ENCODE peak calls at places on chromosomes 2 and 18, in four cellular contexts. One of them, this sample, is unnamed.

GRCh38 chr2:68837861-68838341 is 33.3 kb downstream of the BMP10 start:
- DNase-seq in K562: no peak
- DNase-seq in HepG2: no peak
- DNase-seq in GM12878: peak; percentile 21
- DNase-seq in this sample: no peak

GRCh38 chr2:207239754-207240494 is 74.2 kb upstream of the KLF7 start:
- DNase-seq in K562: no peak
- DNase-seq in GM12878: no peak
- DNase-seq in HepG2: no peak
- DNase-seq in this sample: no peak

GRCh38 chr18:48002933-48003365 is 72.5 kb upstream of the SMAD2 start:
- DNase-seq in K562: no peak
- DNase-seq in HepG2: no peak
- DNase-seq in GM12878: no peak
- DNase-seq in this sample: peak; percentile 72

GRCh38 chr2:10285578-10286198 is 17.0 kb upstream of the HPCAL1 start:
- DNase-seq in HepG2: peak; percentile 77
- DNase-seq in GM12878: no peak
- DNase-seq in K562: peak; percentile 46
- DNase-seq in this sample: peak; percentile 90

GRCh38 chr2:159053186-159054031 is 85.0 kb downstream of the TANC1 start:
- DNase-seq in GM12878: no peak
- DNase-seq in K562: no peak
- DNase-seq in HepG2: no peak
- DNase-seq in this sample: no peak

GRCh38 chr2:241841181-241842066 is 17.3 kb downstream of the PDCD1 start:
- DNase-seq in HepG2: no peak
- DNase-seq in GM12878: no peak
- DNase-seq in K562: no peak
- DNase-seq in this sample: no peak

GRCh38 chr2:222752731-222753130 is 81.3 kb downstream of the MOGAT1 start:
- DNase-seq in K562: no peak
- DNase-seq in HepG2: no peak
- DNase-seq in GM12878: no peak
- DNase-seq in this sample: no peak

GRCh38 chr2:83873110-83873509 is 586.0 kb downstream of the SUCLG1 start:
- DNase-seq in K562: no peak
- DNase-seq in HepG2: no peak
- DNase-seq in GM12878: no peak
- DNase-seq in this sample: no peak

GRCh38 chr2:96325884-96326255 is 753 bp downstream of the ITPRIPL1 start:
- DNase-seq in GM12878: no peak
- DNase-seq in K562: no peak
- DNase-seq in HepG2: no peak
- DNase-seq in this sample: no peak

GRCh38 chr2:109382946-109383345 is 230.8 kb downstream of the SEPTIN10 start:
- DNase-seq in K562: no peak
- DNase-seq in GM12878: no peak
- DNase-seq in HepG2: no peak
- DNase-seq in this sample: no peak

GRCh38 chr2:120867290-120868231 is 131.9 kb downstream of the GLI2 start:
- DNase-seq in GM12878: no peak
- DNase-seq in HepG2: no peak
- DNase-seq in K562: peak; percentile 37
- DNase-seq in this sample: peak; percentile 55

GRCh38 chr2:37439131-37439642 is 94.8 kb downstream of the QPCT start:
- DNase-seq in HepG2: no peak
- DNase-seq in K562: no peak
- DNase-seq in GM12878: no peak
- DNase-seq in this sample: no peak

GRCh38 chr2:200843993-200844948 is 20.2 kb downstream of the CLK1 start:
- DNase-seq in GM12878: no peak
- DNase-seq in HepG2: peak; percentile 65
- DNase-seq in K562: no peak
- DNase-seq in this sample: no peak

GRCh38 chr2:109335586-109336266 is 206.7 kb downstream of the SH3RF3 start:
- DNase-seq in HepG2: no peak
- DNase-seq in K562: no peak
- DNase-seq in GM12878: no peak
- DNase-seq in this sample: no peak

GRCh38 chr18:77074431-77074830 is 58.2 kb downstream of the MBP start:
- DNase-seq in HepG2: no peak
- DNase-seq in GM12878: no peak
- DNase-seq in K562: no peak
- DNase-seq in this sample: no peak

GRCh38 chr2:114368705-114369104 is 73.7 kb upstream of the DPP10 start:
- DNase-seq in GM12878: no peak
- DNase-seq in HepG2: no peak
- DNase-seq in K562: no peak
- DNase-seq in this sample: peak; percentile 2

GRCh38 chr2:176157499-176158305 is 595 bp downstream of the HOXD3 start:
- DNase-seq in HepG2: no peak
- DNase-seq in GM12878: no peak
- DNase-seq in K562: no peak
- DNase-seq in this sample: no peak

GRCh38 chr18:13369756-13370510 is 151.4 kb downstream of the LDLRAD4 start:
- DNase-seq in HepG2: no peak
- DNase-seq in GM12878: no peak
- DNase-seq in K562: no peak
- DNase-seq in this sample: peak; percentile 30

GRCh38 chr18:71398530-71398929 is 1109.7 kb downstream of the SOCS6 start:
- DNase-seq in K562: no peak
- DNase-seq in GM12878: no peak
- DNase-seq in HepG2: peak; percentile 1
- DNase-seq in this sample: no peak

GRCh38 chr2:112724611-112725525 is 4.0 kb downstream of the NT5DC4 start:
- DNase-seq in K562: peak; percentile 63
- DNase-seq in HepG2: peak; percentile 47
- DNase-seq in GM12878: no peak
- DNase-seq in this sample: peak; percentile 46

DNA sequence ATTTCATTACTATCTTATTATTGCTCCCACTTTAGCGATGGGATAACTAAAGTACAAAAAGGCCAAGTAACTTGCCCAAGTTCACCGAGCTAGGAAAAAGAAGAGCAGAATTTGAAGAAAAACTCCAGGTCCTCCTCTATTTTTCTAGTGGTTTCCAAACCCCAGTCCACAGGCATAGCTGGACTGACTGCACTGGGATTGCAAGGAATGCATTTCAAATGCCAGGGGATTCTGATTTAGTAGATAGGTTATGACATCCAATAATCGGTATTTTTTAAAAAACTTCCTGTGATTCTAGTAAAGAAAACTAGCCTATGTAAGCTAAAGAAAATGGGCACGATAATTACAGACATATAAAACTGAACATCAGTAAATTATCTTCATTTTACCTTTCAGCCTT is 62.7 kb upstream of the GALNT5 start:
- DNase-seq in K562: no peak
- DNase-seq in GM12878: no peak
- DNase-seq in HepG2: no peak
- DNase-seq in this sample: no peak
- TF ChIP-seq JUNB in K562: no peak
- TF ChIP-seq JUNB in GM12878: no peak
- TF ChIP-seq JUNB in HepG2: no peak
- TF ChIP-seq JUNB in this sample: no peak

GRCh38 chr2:56295666-56296065 is 111.9 kb downstream of the CCDC85A start:
- DNase-seq in HepG2: no peak
- DNase-seq in GM12878: no peak
- DNase-seq in K562: no peak
- DNase-seq in this sample: no peak
- TF ChIP-seq EP300 in HepG2: no peak
- TF ChIP-seq EP300 in GM12878: no peak
- TF ChIP-seq EP300 in K562: no peak
- TF ChIP-seq EP300 in this sample: no peak

GRCh38 chr2:101187131-101187530 is 35.9 kb upstream of the TBC1D8 start:
- DNase-seq in GM12878: no peak
- DNase-seq in HepG2: no peak
- DNase-seq in K562: no peak
- DNase-seq in this sample: no peak

GRCh38 chr2:101185085-101185484 is 33.9 kb upstream of the TBC1D8 start:
- DNase-seq in K562: no peak
- DNase-seq in HepG2: no peak
- DNase-seq in GM12878: no peak
- DNase-seq in this sample: no peak

GRCh38 chr2:101185656-101186055 is 34.5 kb upstream of the TBC1D8 start:
- DNase-seq in HepG2: no peak
- DNase-seq in GM12878: no peak
- DNase-seq in K562: no peak
- DNase-seq in this sample: no peak

GRCh38 chr2:101190753-101191516 is 39.8 kb upstream of the TBC1D8 start:
- DNase-seq in K562: no peak
- DNase-seq in HepG2: no peak
- DNase-seq in GM12878: no peak
- DNase-seq in this sample: no peak

GRCh38 chr2:101188683-101189405 is 37.7 kb upstream of the TBC1D8 start:
- DNase-seq in GM12878: no peak
- DNase-seq in HepG2: peak; percentile 70
- DNase-seq in K562: peak; percentile 59
- DNase-seq in this sample: peak; percentile 48
- TF ChIP-seq JUNB in GM12878: no peak
- TF ChIP-seq JUNB in HepG2: no peak
- TF ChIP-seq JUNB in K562: no peak
- TF ChIP-seq JUNB in this sample: no peak

GRCh38 chr2:65427536-65427935 is 4.9 kb downstream of the SPRED2 start:
- DNase-seq in HepG2: no peak
- DNase-seq in GM12878: no peak
- DNase-seq in K562: no peak
- DNase-seq in this sample: no peak
- TF ChIP-seq EP300 in HepG2: no peak
- TF ChIP-seq EP300 in GM12878: no peak
- TF ChIP-seq EP300 in K562: no peak
- TF ChIP-seq EP300 in this sample: no peak

DNA sequence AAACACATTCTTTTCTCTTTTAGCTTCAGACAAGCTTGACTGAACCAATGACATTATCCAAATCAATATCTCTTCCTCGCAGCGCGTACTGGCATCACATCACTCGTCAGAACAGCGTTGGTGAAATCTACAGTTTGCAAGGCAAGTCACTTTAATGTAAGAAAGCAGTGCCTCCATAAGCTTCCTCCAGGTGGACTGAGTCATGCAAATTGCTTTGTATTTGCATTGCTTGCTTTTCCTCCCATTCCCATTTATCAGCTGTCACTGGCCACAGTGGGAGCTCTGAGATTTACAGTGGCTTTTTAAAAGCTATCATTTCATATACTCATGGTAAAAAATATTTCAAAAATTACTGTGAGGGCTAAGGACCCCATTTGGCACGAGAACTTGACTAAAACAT is 189.9 kb downstream of the CD226 start:
- DNase-seq in K562: no peak
- DNase-seq in HepG2: no peak
- DNase-seq in GM12878: no peak
- DNase-seq in this sample: peak; percentile 15
- TF ChIP-seq JUNB in K562: no peak
- TF ChIP-seq JUNB in HepG2: no peak
- TF ChIP-seq JUNB in GM12878: no peak
- TF ChIP-seq JUNB in this sample: no peak

GRCh38 chr18:45528712-45529336 is 86.5 kb upstream of the SLC14A2 start:
- DNase-seq in GM12878: no peak
- DNase-seq in K562: no peak
- DNase-seq in HepG2: no peak
- DNase-seq in this sample: no peak

GRCh38 chr18:45522371-45522770 is 92.9 kb upstream of the SLC14A2 start:
- DNase-seq in HepG2: no peak
- DNase-seq in GM12878: no peak
- DNase-seq in K562: no peak
- DNase-seq in this sample: no peak

GRCh38 chr18:45526120-45526841 is 89.0 kb upstream of the SLC14A2 start:
- DNase-seq in GM12878: no peak
- DNase-seq in K562: no peak
- DNase-seq in HepG2: no peak
- DNase-seq in this sample: no peak

GRCh38 chr18:45527891-45528290 is 87.4 kb upstream of the SLC14A2 start:
- DNase-seq in GM12878: no peak
- DNase-seq in HepG2: no peak
- DNase-seq in K562: no peak
- DNase-seq in this sample: no peak
- TF ChIP-seq EP300 in GM12878: no peak
- TF ChIP-seq EP300 in HepG2: no peak
- TF ChIP-seq EP300 in K562: no peak
- TF ChIP-seq EP300 in this sample: no peak

This sample was measured in A549.